ENCODE peak calls at places on chromosome 16, in six cellular contexts. X is GM12892, H is K562, N is H1, T is HepG2, P is GM12878. O is an unnamed sample.

GRCh38 chr16:180921-181667 is 835 bp downstream of the HBQ1 start:
- DNase-seq in X (peak), H (peak), N (peak), T (peak), P (peak), O (peak)

GRCh38 chr16:57797526-57798266 is 4.6 kb downstream of the KIFC3 start:
- DNase-seq in X (no peak), H (no peak), N (no peak), T (peak), P (no peak), O (no peak)

GRCh38 chr16:15608398-15609285 is 34.3 kb downstream of the MARF1 start:
- DNase-seq in X (no peak), H (no peak), N (no peak), T (peak), P (no peak), O (no peak)

GRCh38 chr16:27293343-27293742 is 20.4 kb upstream of the IL4R start:
- DNase-seq in X (no peak), H (no peak), N (no peak), T (no peak), P (no peak), O (no peak)

GRCh38 chr16:84526794-84527485 is 22.5 kb upstream of the MEAK7 start:
- DNase-seq in X (no peak), H (no peak), N (no peak), T (no peak), P (no peak), O (no peak)

GRCh38 chr16:59907671-59908070 is 1173.6 kb upstream of the GOT2 start:
- DNase-seq in X (no peak), H (no peak), N (no peak), T (no peak), P (no peak), O (no peak)

GRCh38 chr16:86676216-86676800 is 98.0 kb downstream of the FOXL1 start:
- DNase-seq in X (no peak), H (no peak), N (no peak), T (no peak), P (no peak), O (no peak)

GRCh38 chr16:84058211-84058610 is 15.6 kb upstream of the SLC38A8 start:
- DNase-seq in X (no peak), H (no peak), N (no peak), T (no peak), P (no peak), O (no peak)

GRCh38 chr16:24052466-24053324 is 203.4 kb upstream of the CACNG3 start:
- DNase-seq in X (no peak), H (no peak), N (no peak), T (no peak), P (no peak), O (no peak)

GRCh38 chr16:57000271-57001025 is 11.1 kb downstream of the NLRC5 start:
- DNase-seq in X (no peak), H (no peak), N (no peak), T (no peak), P (peak), O (no peak)

DNA sequence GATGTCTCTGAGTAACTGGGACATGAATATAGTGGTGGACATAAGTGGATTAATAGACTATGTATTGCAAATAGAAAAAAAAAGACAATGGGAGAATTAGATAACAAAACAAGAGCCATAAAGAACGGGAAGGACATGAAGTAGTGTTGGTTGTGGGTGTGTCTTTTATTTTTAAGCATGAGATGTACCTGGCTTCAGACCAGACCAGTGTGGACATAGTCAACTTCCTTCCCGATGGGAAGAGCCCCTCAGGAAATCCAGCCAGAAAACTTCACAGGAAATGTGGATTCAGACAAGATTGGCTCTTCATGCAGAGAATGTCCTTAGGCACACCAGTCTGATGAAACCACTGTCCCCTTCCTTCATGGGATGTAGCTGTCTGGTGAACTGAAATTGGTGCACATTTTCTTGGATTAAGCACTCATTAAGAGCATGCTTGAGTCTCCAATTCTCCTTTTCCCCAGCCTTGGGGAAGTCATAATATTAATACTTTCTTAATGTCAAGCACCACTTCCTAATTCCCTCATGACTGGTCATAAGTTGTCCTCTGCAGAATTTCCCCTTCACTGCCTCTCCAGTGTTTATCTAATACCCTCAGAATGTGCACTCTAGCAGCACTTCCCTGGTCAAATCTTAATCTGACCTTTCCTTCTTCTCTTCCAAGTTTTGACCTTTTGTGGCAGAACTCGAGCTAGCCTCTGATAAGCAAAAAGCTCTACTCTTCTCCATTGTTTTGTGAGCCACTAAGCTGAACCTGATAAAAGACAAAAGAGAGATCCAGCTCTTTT is 350.6 kb upstream of the MAF start:
- DNase-seq in X (no peak), H (no peak), N (no peak), T (no peak), P (no peak), O (no peak)
- TF ChIP-seq TAF1 in X (no peak), H (no peak), N (no peak), T (no peak), P (no peak), O (no peak)

DNA sequence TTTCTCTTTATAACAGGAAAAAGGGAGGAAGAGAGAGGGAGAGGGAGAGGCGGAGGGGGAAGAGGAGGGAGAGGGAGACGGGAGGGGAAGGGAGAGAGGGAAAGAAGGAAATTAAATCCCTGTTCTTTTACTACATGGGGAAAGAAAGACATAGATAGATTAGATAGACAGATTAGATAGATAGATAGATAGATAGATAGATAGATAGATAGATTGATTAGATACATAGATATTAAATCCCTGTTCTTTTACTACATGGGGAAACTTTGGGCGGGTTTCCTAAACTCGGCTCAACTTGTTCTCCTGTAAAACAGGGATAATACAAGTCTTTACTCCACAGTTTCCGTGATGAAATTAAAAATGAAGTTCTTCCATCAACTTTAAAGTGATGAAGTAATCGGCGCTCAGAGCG is 661 bp downstream of the RFWD3 start:
- DNase-seq in X (no peak), H (no peak), N (no peak), T (no peak), P (no peak), O (no peak)
- TF ChIP-seq TAF1 in X (no peak), H (no peak), N (no peak), T (no peak), P (no peak), O (no peak)

GRCh38 chr16:62137991-62138390 is 101.8 kb upstream of the CDH8 start:
- DNase-seq in X (no peak), H (no peak), N (no peak), T (no peak), P (no peak), O (no peak)
- TF ChIP-seq TAF1 in X (no peak), H (no peak), N (no peak), T (no peak), P (no peak), O (no peak)

DNA sequence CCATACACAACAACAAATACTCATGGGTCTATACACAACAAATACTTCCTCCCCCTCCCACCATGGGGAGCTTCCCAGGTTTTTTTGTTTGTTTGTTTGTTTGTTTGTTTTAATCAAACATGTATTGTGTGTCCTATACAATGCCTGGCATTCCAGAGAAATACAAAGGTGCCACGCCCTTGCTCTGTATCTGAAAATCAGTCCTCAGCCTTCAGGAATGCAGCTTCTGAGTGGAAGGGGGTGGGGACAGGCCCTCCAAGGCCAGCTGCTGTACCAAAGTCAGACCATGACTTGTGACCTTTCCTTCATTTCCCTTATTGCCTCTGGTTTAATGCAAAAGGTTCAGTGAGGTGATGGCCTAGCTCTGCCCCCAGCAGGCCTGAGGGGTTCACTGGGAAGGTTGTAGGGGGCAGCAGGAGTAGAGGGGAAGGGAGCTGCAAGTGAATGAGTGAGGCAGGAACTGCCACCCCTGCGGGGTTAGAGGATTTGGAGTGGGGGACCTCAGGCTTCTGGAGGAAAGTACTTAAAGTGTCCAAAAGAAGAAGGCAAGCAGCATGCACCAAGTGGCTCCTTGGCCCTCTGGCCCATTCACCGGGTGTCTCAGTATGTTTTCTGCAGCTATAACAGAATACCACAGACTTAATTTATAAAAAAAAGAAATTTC is 105.2 kb downstream of the CLEC16A start:
- DNase-seq in X (no peak), H (no peak), N (peak), T (peak), P (no peak), O (no peak)
- TF ChIP-seq TAF1 in X (no peak), H (no peak), N (no peak), T (no peak), P (no peak), O (no peak)

DNA sequence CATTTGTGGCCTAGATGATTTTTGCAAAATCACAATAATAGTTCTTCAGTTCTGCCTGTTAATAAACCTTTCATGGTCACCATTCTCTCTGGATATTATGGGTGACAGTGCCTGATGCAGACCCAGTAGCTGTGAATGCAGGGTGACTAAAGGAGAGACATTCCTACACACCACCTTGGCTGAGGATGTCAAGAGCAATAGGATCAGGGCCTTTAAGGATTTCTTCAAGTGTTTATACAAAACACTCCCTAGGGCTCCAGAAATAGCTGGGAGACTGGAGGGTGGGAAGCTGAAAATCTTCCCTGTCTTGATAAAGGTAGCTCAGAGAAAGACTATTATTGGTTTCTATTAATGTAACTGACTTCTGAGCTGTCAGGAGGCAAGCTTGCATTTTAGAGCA is 171.7 kb upstream of the DYNLRB2 start:
- DNase-seq in X (no peak), H (no peak), N (no peak), T (no peak), P (no peak), O (no peak)
- TF ChIP-seq TAF1 in X (no peak), H (no peak), N (no peak), T (no peak), P (no peak), O (no peak)

DNA sequence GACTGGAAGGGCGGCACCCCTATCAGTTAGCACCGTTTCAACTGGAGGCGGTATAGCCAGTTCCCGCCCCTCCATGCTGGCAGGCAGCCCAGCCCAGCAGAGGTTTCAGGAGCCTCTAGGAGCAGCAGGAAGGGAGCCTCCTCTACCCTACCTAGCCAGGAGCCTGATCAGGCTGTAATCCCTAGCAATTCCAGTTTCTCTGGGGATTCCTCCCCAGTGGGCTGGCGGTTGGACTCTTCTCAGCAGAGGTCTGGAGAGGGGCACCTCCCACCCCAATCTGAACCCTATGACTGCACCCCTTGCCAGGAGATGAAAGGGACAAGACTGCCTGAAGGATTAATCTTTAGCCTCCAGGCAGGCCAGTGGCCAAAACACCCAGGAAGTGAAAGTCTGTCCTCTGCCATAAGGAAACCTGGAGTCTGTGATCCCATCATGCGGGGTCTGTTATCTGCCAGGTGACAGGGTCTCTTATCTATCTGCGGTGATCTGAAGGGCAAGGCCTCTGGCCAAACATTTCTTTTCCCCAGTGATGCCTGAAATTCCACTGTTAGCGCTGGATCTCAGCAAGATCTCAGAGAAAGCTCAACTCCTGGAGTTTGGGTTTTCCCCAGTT is 4.9 kb upstream of the CDH1 start:
- DNase-seq in X (no peak), H (peak), N (no peak), T (peak), P (no peak), O (no peak)
- TF ChIP-seq TAF1 in X (no peak), H (no peak), N (no peak), T (no peak), P (no peak), O (no peak)

GRCh38 chr16:2019500-2019899 is at the start of gene NPW:
- DNase-seq in X (no peak), H (peak), N (no peak), T (no peak), P (no peak), O (no peak)
- TF ChIP-seq TAF1 in X (no peak), H (no peak), N (no peak), T (no peak), P (no peak), O (no peak)

DNA sequence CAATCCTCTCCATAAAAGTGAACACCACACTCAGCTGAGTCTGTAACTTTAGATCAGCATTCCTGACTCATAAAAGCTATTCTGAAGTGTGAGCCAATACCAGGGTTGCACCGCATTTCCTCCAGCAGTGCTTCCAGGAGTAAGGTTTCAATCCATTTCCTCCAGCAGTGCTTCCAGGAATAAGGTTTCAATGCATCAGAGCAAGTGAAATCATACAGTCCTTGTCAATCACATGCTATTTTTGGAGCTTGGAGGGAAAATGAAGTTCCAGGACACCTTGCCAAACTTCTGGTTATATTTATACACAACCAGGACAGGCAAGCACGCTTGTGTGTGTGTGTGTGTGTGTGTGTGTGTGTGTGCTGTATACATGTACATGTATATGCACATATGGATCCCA is 327.6 kb downstream of the GRIN2A start:
- DNase-seq in X (no peak), H (no peak), N (no peak), T (no peak), P (no peak), O (no peak)
- TF ChIP-seq TAF1 in X (no peak), H (no peak), N (no peak), T (no peak), P (no peak), O (no peak)

GRCh38 chr16:14398014-14398717 is 231.9 kb downstream of the PARN start:
- DNase-seq in X (no peak), H (no peak), N (no peak), T (no peak), P (no peak), O (no peak)

GRCh38 chr16:14399397-14400284 is 230.4 kb downstream of the PARN start:
- DNase-seq in X (no peak), H (no peak), N (no peak), T (peak), P (peak), O (no peak)

GRCh38 chr16:14405611-14406537 is 224.2 kb downstream of the PARN start:
- DNase-seq in X (peak), H (peak), N (peak), T (peak), P (peak), O (peak)

GRCh38 chr16:14400285-14400977 is 229.6 kb downstream of the PARN start:
- DNase-seq in X (no peak), H (no peak), N (no peak), T (no peak), P (no peak), O (no peak)

DNA sequence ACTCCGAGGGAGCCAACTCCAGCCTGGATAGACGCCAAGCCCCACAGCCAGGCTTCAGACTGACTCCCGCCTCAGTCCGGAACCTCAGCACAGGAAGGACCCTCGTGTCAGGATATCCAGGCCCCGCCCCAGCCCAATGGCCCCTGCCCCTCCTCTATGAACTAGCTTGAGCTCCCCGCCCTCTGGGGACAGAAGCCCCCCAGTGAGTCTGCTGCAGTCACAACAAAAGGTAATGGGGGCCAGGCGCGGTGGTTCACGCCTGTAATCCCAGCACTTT is 228.3 kb downstream of the PARN start:
- DNase-seq in X (no peak), H (no peak), N (no peak), T (no peak), P (no peak), O (no peak)
- TF ChIP-seq TAF1 in X (no peak), H (no peak), N (no peak), T (no peak), P (no peak), O (no peak)